ENCODE peak calls at places on chromosomes 7 and 10, in seven cellular contexts. Q is astrocyte, B is sigmoid colon, W is adrenal gland, E is ovary, V is A549, H is IMR-90. N is an unnamed sample. For H3K4me1 and H3K9me3, the result is how much of the 10 kb centered on the place peaks cover.

GRCh38 chr10:110613996-110614495 is 30.1 kb upstream of the RBM20 start:
- DNase-seq in Q (no peak), B (no peak), W (no peak), E (no peak), V (no peak), H (no peak), N (no peak)

GRCh38 chr7:90945104-90945752 is 319.0 kb upstream of the FZD1 start:
- DNase-seq in Q (peak), B (no peak), W (no peak), E (no peak), V (no peak), H (peak), N (no peak)

GRCh38 chr10:86443936-86444335 is 77.3 kb upstream of the GRID1 start:
- DNase-seq in Q (peak), B (no peak), W (no peak), E (no peak), V (no peak), H (peak), N (no peak)

GRCh38 chr7:17325364-17325763 is 26.9 kb downstream of the AHR start:
- DNase-seq in Q (peak), B (no peak), W (no peak), E (no peak), V (no peak), H (peak), N (no peak)

GRCh38 chr7:97851725-97852124 is 20.5 kb downstream of the ASNS start:
- DNase-seq in Q (no peak), B (peak), W (peak), E (no peak), V (no peak), H (peak), N (no peak)

GRCh38 chr10:32413513-32413912 is 32.4 kb upstream of the CCDC7 start:
- DNase-seq in Q (peak), B (no peak), W (no peak), E (no peak), V (peak), H (peak), N (no peak)

GRCh38 chr10:68796609-68797008 is 30.7 kb upstream of the STOX1 start:
- DNase-seq in Q (peak), B (no peak), W (peak), E (no peak), V (no peak), H (peak), N (no peak)

GRCh38 chr10:99341860-99342517 is 12.8 kb downstream of the CNNM1 start:
- DNase-seq in Q (peak), B (no peak), W (no peak), E (no peak), V (no peak), H (peak), N (no peak)

GRCh38 chr10:32132357-32132756 is 76.1 kb upstream of the KIF5B start:
- DNase-seq in Q (no peak), B (no peak), W (no peak), E (no peak), V (no peak), H (no peak), N (no peak)

GRCh38 chr10:113463083-113463482 is 89.8 kb upstream of the HABP2 start:
- DNase-seq in Q (no peak), B (no peak), W (no peak), E (no peak), V (no peak), H (no peak), N (no peak)

GRCh38 chr10:59807629-59808620 is 54.7 kb upstream of the MRLN start:
- DNase-seq in Q (no peak), B (no peak), W (no peak), E (no peak), V (no peak), H (no peak), N (no peak)

GRCh38 chr10:18066947-18067346 is 73.3 kb upstream of the CACNB2 start:
- DNase-seq in Q (peak), B (no peak), W (no peak), E (no peak), V (no peak), H (no peak), N (no peak)

GRCh38 chr10:59687657-59688056 is 22.0 kb downstream of the SLC16A9 start:
- DNase-seq in Q (no peak), B (no peak), W (no peak), E (no peak), V (no peak), H (no peak), N (no peak)

DNA sequence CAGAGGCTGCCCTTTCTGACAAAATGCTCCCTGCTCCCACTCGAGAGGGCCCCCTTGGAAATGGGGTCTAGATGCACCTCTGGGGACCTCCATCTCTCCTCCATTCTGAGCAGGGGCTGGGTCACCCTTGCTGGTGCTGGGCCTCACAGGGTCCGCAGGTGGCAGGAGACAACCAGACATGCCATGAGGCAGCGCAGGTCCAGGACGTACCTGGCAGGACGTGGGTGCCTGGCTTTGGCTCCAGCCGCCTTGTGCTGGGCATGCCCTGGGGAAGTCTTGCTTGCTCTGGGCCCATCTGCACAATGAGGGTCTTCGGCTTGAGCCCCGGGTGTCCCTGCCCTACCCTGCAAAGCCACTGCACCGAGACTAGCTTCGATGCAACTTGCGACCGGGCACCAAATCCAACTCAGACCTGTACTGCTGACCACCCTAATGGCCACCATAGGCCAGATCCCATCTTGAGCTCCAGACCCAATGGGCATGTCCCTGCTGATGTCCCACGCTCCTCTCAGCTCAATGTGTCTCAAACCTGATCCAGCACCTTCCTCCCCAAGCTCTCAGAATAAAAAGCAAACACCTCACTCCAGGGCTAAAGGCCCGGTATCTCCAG is 107.0 kb downstream of the FAM53B start:
- DNase-seq in Q (no peak), B (no peak), W (no peak), E (no peak), V (no peak), H (no peak), N (no peak)
- H3K27ac ChIP-seq in Q (no peak), B (no peak), W (no peak), E (peak), V (no peak), H (no peak), N (no peak)

DNA sequence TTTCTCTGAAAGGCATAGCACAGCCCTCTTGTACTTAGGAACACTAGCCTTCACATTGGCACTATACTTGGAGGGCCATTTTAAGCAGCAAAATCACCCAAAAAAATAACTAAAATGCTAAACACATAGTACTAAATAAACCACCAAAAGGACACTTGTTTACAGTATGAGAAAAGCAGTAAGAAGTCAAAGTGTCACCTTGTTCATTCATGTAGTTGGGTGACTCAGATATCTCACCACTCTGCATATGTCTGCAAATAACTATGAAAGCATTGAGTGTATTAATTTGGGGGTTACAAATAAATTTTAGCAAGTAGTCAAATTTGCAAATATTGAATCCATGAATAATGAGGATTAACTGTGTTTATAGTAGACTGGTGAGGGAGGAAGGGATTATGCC is 107.6 kb downstream of the ELAPOR2 start:
- DNase-seq in Q (no peak), B (no peak), W (no peak), E (no peak), V (no peak), H (no peak), N (no peak)
- H3K4me1 ChIP-seq in Q (under half), B (under half), W (under half), E (under half), V (under half), H (under half), N (under half)

DNA sequence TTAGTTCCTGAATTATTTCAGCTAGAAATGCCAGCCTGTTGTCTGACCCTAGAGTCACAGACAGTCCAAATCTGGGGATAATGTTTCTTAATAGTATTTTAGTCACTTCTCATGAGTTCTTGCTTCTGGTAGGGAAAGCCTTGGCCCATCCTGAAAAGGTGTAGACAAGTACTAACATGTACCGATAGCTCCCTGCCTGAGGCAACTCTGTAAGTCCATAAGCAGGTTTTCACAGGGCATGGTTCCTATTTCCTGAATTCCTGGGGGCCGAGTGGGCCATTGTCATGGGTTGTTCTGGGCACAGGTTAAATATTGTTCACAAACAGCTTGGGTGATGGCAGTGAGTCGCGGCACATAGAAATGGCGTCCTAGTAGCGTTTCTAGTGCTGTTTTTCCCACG is 3.1 kb upstream of the ZNF117 start:
- DNase-seq in Q (no peak), B (no peak), W (no peak), E (no peak), V (no peak), H (no peak), N (no peak)
- H3K9me3 ChIP-seq in Q (under half), B (under half), W (under half), E (under half), V (half or more), H (half or more), N (under half)

DNA sequence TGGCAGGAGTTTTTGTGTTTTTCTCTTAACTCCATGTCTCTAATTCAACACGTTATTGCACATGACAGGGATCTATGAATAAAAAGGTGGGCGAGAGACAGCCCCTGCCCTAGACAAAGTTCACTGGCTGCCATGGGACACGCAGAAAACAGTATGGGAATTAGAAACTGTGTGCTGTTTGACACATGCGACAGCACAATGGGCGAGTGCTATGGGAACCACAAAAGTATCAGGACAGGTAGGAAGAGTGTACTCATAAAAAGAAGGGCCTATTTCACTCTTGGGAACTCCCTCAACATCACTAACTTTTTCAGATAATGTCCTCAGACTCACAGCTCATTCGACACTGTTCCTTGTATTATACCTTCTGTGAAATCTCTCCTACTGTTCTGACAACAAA is 45.7 kb downstream of the MINDY3 start:
- DNase-seq in Q (no peak), B (no peak), W (no peak), E (no peak), V (no peak), H (no peak), N (no peak)
- H3K27ac ChIP-seq in Q (no peak), B (no peak), W (no peak), E (no peak), V (no peak), H (no peak), N (no peak)

GRCh38 chr7:44981035-44981706 is 2.4 kb upstream of the MYO1G start:
- DNase-seq in Q (no peak), B (no peak), W (no peak), E (no peak), V (no peak), H (no peak), N (no peak)
- H3K4me1 ChIP-seq in Q (under half), B (under half), W (under half), E (under half), V (under half), H (under half), N (under half)

GRCh38 chr7:148078126-148078525 is 512.4 kb upstream of the C7orf33 start:
- DNase-seq in Q (no peak), B (no peak), W (no peak), E (peak), V (no peak), H (no peak), N (no peak)
- H3K9me3 ChIP-seq in Q (under half), B (under half), W (under half), E (under half), V (under half), H (under half), N (under half)

DNA sequence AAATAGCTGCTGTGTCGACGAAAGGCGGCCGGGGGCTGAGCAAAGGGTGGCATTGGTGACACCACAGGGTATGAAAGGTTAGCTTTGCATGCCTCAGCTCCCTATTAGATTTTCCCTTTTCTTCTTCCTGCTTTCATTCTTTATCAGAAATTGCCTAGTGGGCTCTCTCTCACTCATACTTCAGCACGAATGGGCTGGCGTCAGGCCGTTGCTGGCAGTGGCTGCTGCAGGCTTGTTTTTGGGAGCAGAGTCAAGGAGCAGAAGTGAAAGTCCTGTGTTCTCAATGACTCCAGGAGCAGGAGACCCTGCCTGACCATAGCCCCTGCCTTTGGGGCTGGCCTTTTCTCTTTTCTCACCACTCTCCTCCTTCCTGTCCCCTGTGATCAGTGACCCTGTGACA is 318.0 kb downstream of the PLXNA4 start:
- DNase-seq in Q (no peak), B (no peak), W (no peak), E (no peak), V (no peak), H (no peak), N (no peak)
- H3K27ac ChIP-seq in Q (no peak), B (no peak), W (no peak), E (no peak), V (no peak), H (no peak), N (no peak)